ENCODE peak calls at places on chromosome 21, in six cellular contexts. C is K562, L is GM12878, U is GM12891, Z is HepG2, O is H1. F is an unnamed sample.

GRCh38 chr21:42583992-42584641 is 69.3 kb upstream of the PDE9A start:
- DNase-seq in C (no peak), L (no peak), U (no peak), Z (no peak), O (no peak), F (no peak)

GRCh38 chr21:42469272-42469671 is 26.8 kb downstream of the RSPH1 start:
- DNase-seq in C (no peak), L (peak), U (no peak), Z (peak), O (no peak), F (no peak)

GRCh38 chr21:28754127-28754611 is 238.5 kb downstream of the LTN1 start:
- DNase-seq in C (no peak), L (no peak), U (no peak), Z (no peak), O (no peak), F (no peak)

GRCh38 chr21:31343680-31344480 is at the start of gene TIAM1:
- DNase-seq in C (no peak), L (no peak), U (no peak), Z (no peak), O (peak), F (no peak)

GRCh38 chr21:14762734-14763694 is 216.9 kb upstream of the SAMSN1 start:
- DNase-seq in C (peak), L (peak), U (peak), Z (no peak), O (no peak), F (no peak)

GRCh38 chr21:34965200-34966174 is 83.6 kb downstream of the RUNX1 start:
- DNase-seq in C (no peak), L (no peak), U (no peak), Z (peak), O (no peak), F (no peak)

GRCh38 chr21:38861006-38861405 is 55.3 kb downstream of the ETS2 start:
- DNase-seq in C (no peak), L (no peak), U (no peak), Z (no peak), O (no peak), F (no peak)

GRCh38 chr21:42621828-42622199 is 31.6 kb upstream of the PDE9A start:
- DNase-seq in C (no peak), L (no peak), U (no peak), Z (no peak), O (no peak), F (no peak)

GRCh38 chr21:26412831-26413329 is 160.2 kb downstream of the CYYR1 start:
- DNase-seq in C (no peak), L (no peak), U (no peak), Z (no peak), O (no peak), F (no peak)

DNA sequence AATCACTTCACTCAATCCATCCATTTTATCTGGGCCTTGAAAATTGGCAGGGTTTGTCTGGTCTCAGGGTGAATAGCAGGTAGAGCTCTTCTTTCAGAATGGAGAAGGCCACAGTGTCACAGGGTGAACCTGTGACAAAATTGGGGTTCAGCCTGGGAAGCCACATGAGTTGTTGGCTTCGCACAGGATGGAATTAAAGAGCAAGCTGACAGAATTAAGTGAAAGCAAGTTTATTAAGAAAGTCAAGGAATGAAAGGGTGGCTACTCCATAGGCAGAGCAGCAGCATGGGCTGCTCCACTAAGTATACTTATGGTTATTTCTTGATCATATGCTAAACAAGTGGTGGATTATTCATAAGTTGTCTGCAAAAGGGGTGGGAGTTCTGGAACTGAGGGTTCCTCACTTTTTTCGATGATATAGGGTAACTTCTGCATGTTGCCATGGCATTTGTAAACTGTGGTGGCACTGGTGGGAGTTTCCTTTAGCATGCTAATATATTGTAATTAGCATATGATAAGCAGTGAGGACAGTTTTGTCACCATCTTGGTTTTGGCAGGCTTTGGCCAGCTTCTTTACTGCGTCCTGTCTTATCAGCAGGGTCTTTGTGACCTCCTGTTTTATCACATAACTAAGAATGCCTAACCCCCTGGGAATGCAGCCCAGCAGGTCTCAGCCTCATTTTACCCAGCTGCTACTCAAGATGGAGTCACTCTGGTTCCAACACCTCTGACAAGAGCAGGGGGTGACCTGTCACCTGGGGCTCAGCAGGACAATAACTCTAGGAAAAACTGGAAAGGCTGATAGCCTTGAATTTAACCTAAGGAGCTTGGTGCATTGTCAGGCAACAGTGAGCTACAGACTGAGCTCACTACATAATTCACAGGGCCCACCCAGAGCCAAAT is 5.1 kb downstream of the IFNAR2 start:
- DNase-seq in C (no peak), L (no peak), U (no peak), Z (no peak), O (no peak), F (no peak)
- TF ChIP-seq POLR2A in C (peak), L (no peak), U (peak), Z (no peak), O (no peak), F (peak)

DNA sequence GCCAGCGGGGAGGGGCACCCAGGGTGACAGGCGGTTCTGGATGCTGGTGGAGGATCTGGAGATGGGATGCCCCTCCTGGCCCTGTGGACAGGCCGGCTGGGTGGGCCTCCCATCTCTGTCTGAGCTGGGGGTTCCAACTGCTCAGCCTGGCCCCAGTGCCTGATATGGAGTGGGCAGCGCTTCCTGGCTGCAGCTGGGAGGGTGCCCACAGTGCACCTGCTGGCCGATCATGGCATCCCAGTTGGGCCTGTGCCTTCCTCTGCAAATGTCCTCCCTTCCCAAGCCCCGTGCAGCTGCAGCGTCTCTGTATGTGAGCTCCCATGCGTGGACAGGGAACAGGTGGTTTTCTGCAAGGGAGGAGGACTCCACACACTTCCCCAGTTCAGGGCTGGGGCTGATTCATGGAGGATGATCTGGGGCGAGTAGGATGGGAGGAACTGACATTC is 2.1 kb downstream of the PFKL start:
- DNase-seq in C (no peak), L (no peak), U (no peak), Z (peak), O (no peak), F (no peak)
- TF ChIP-seq TAF1 in C (no peak), L (no peak), U (no peak), Z (no peak), O (no peak), F (no peak)

GRCh38 chr21:21200939-21201610 is 202.9 kb downstream of the NCAM2 start:
- DNase-seq in C (no peak), L (no peak), U (no peak), Z (no peak), O (no peak), F (no peak)

GRCh38 chr21:21199342-21200102 is 201.3 kb downstream of the NCAM2 start:
- DNase-seq in C (no peak), L (no peak), U (no peak), Z (no peak), O (no peak), F (no peak)

GRCh38 chr21:21203822-21204339 is 205.7 kb downstream of the NCAM2 start:
- DNase-seq in C (no peak), L (no peak), U (no peak), Z (no peak), O (no peak), F (no peak)

GRCh38 chr21:21196848-21197247 is 198.6 kb downstream of the NCAM2 start:
- DNase-seq in C (no peak), L (no peak), U (no peak), Z (no peak), O (no peak), F (no peak)

GRCh38 chr21:21200103-21200938 is 202.1 kb downstream of the NCAM2 start:
- DNase-seq in C (peak), L (no peak), U (no peak), Z (no peak), O (no peak), F (no peak)
- TF ChIP-seq POLR2AphosphoS5 in C (no peak), L (no peak), U (no peak), Z (no peak), O (no peak), F (no peak)

GRCh38 chr21:45001134-45002095 is 61.6 kb downstream of the SLX9 start:
- DNase-seq in C (no peak), L (no peak), U (no peak), Z (no peak), O (no peak), F (no peak)
- TF ChIP-seq POLR2A in C (no peak), L (no peak), U (no peak), Z (no peak), O (no peak), F (no peak)

GRCh38 chr21:45848805-45849204 is 132.8 kb upstream of the COL6A1 start:
- DNase-seq in C (no peak), L (no peak), U (no peak), Z (no peak), O (no peak), F (no peak)

GRCh38 chr21:45848352-45848751 is 133.2 kb upstream of the COL6A1 start:
- DNase-seq in C (no peak), L (no peak), U (no peak), Z (no peak), O (no peak), F (no peak)

GRCh38 chr21:45847870-45848269 is 133.7 kb upstream of the COL6A1 start:
- DNase-seq in C (no peak), L (no peak), U (no peak), Z (no peak), O (no peak), F (no peak)

GRCh38 chr21:45849651-45850050 is 131.9 kb upstream of the COL6A1 start:
- DNase-seq in C (no peak), L (no peak), U (no peak), Z (no peak), O (no peak), F (no peak)

GRCh38 chr21:45850181-45850580 is 131.4 kb upstream of the COL6A1 start:
- DNase-seq in C (no peak), L (no peak), U (no peak), Z (no peak), O (no peak), F (no peak)
- TF ChIP-seq TAF1 in C (no peak), L (no peak), U (no peak), Z (no peak), O (no peak), F (no peak)

F was measured in GM12892.